ENCODE peak calls at places on chromosome 1, in seven cellular contexts. Z is thoracic aorta; H is stimulated activated CD8-positive, alpha-beta memory T cell treated with anti-CD3 and anti-CD28 coated beads, Interleukin-4, amount 100 ng/mL, for 48 hours; D is spleen; J is iris pigment epithelial cell; A is nucleus accumbens; N is KG1. X is an unnamed sample.

GRCh38 chr1:9164919-9165318 is 36.0 kb upstream of the GPR157 start:
- DNase-seq in Z (no peak), H (no peak), D (no peak), J (no peak), A (no peak), N (no peak), X (no peak)

GRCh38 chr1:52913537-52913936 is 8.0 kb downstream of the ECHDC2 start:
- DNase-seq in Z (no peak), H (peak; percentile 30), D (no peak), J (no peak), A (no peak), N (no peak), X (no peak)

GRCh38 chr1:212749924-212750535 is 41.5 kb downstream of the NSL1 start:
- DNase-seq in Z (no peak), H (no peak), D (no peak), J (peak; percentile 58), A (no peak), N (peak; percentile 22), X (no peak)

GRCh38 chr1:95578462-95578861 is 344.5 kb downstream of the RWDD3 start:
- DNase-seq in Z (no peak), H (no peak), D (no peak), J (no peak), A (no peak), N (no peak), X (no peak)

GRCh38 chr1:172359531-172359991 is 60.9 kb upstream of the C1orf105 start:
- DNase-seq in Z (no peak), H (no peak), D (no peak), J (peak; percentile 83), A (no peak), N (no peak), X (no peak)

GRCh38 chr1:29865051-29865450 is 628.7 kb downstream of the PTPRU start:
- DNase-seq in Z (no peak), H (no peak), D (no peak), J (no peak), A (no peak), N (no peak), X (no peak)

GRCh38 chr1:153567621-153568366 is 2.1 kb upstream of the S100A2 start:
- DNase-seq in Z (no peak), H (peak; percentile 75), D (peak; percentile 62), J (peak; percentile 29), A (no peak), N (no peak), X (peak; percentile 38)

GRCh38 chr1:147514233-147514632 is 27.1 kb upstream of the BCL9 start:
- DNase-seq in Z (no peak), H (no peak), D (no peak), J (no peak), A (no peak), N (no peak), X (no peak)

GRCh38 chr1:89065077-89065868 is at the start of gene GBP1:
- DNase-seq in Z (no peak), H (no peak), D (no peak), J (peak; percentile 95), A (no peak), N (peak; percentile 15), X (no peak)

GRCh38 chr1:14599173-14599754 is 779 bp downstream of the KAZN start:
- DNase-seq in Z (no peak), H (no peak), D (no peak), J (no peak), A (no peak), N (no peak), X (no peak)

GRCh38 chr1:214568328-214568727 is 16.9 kb upstream of the PTPN14 start:
- DNase-seq in Z (no peak), H (no peak), D (no peak), J (peak; percentile 61), A (no peak), N (no peak), X (no peak)

GRCh38 chr1:223346311-223346710 is 17.7 kb downstream of the SUSD4 start:
- DNase-seq in Z (no peak), H (no peak), D (no peak), J (no peak), A (no peak), N (no peak), X (no peak)

GRCh38 chr1:206037521-206037920 is 13.8 kb upstream of the CTSE start:
- DNase-seq in Z (no peak), H (no peak), D (no peak), J (no peak), A (no peak), N (no peak), X (no peak)

GRCh38 chr1:196063307-196063706 is 544.9 kb downstream of the KCNT2 start:
- DNase-seq in Z (no peak), H (no peak), D (no peak), J (peak; percentile 35), A (no peak), N (no peak), X (no peak)

GRCh38 chr1:67793562-67793961 is 39.7 kb downstream of the GNG12 start:
- DNase-seq in Z (no peak), H (no peak), D (no peak), J (peak; percentile 67), A (no peak), N (no peak), X (no peak)

GRCh38 chr1:168491527-168492164 is 52.2 kb downstream of the XCL2 start:
- DNase-seq in Z (no peak), H (no peak), D (no peak), J (no peak), A (no peak), N (no peak), X (no peak)

GRCh38 chr1:154870117-154870571 is at the start of gene KCNN3:
- DNase-seq in Z (peak; percentile 77), H (peak; percentile 88), D (peak; percentile 95), J (peak; percentile 91), A (peak; percentile 88), N (no peak), X (peak; percentile 96)

GRCh38 chr1:109716121-109716520 is 4.1 kb downstream of the GSTM5 start:
- DNase-seq in Z (no peak), H (no peak), D (no peak), J (no peak), A (no peak), N (no peak), X (no peak)

GRCh38 chr1:244599937-244600350 is 53.0 kb upstream of the DESI2 start:
- DNase-seq in Z (peak; percentile 6), H (peak; percentile 50), D (no peak), J (peak; percentile 98), A (no peak), N (no peak), X (no peak)

GRCh38 chr1:89005286-89006151 is 13.1 kb upstream of the KYAT3 start:
- DNase-seq in Z (no peak), H (no peak), D (no peak), J (no peak), A (peak; percentile 15), N (no peak), X (no peak)

X was measured in posterior vena cava.